ENCODE peak calls at places on chromosomes 3 and 15, in six cellular contexts. E is substantia nigra; P is fibroblast of gingiva; T is A172; I is effector CD4-positive, alpha-beta T cell; D is neural crest cell. K is an unnamed sample.

GRCh38 chr3:23547905-23548304 is 257.9 kb upstream of the UBE2E1 start:
- DNase-seq in E (no peak), P (no peak), T (no peak), I (no peak), D (no peak), K (no peak)

GRCh38 chr15:33912326-33912725 is 56.0 kb upstream of the CHRM5 start:
- DNase-seq in E (no peak), P (no peak), T (no peak), I (no peak), D (no peak), K (no peak)

GRCh38 chr3:185825639-185826481 is 1.0 kb upstream of the IGF2BP2 start:
- DNase-seq in E (no peak), P (no peak), T (no peak), I (no peak), D (peak), K (peak)

GRCh38 chr15:96500491-96500890 is 170.0 kb downstream of the NR2F2 start:
- DNase-seq in E (no peak), P (no peak), T (no peak), I (no peak), D (no peak), K (no peak)

GRCh38 chr15:90513448-90513847 is 16.3 kb upstream of the CRTC3 start:
- DNase-seq in E (no peak), P (no peak), T (no peak), I (no peak), D (no peak), K (no peak)

GRCh38 chr3:191681198-191681597 is 220.2 kb downstream of the PYDC2 start:
- DNase-seq in E (no peak), P (no peak), T (no peak), I (no peak), D (no peak), K (no peak)

GRCh38 chr3:8578282-8578681 is 66.3 kb downstream of the SSUH2 start:
- DNase-seq in E (no peak), P (no peak), T (no peak), I (no peak), D (no peak), K (no peak)

GRCh38 chr3:113287818-113288648 is 76.7 kb downstream of the BOC start:
- DNase-seq in E (no peak), P (peak), T (peak), I (peak), D (peak), K (peak)

GRCh38 chr3:56783644-56784451 is 17.9 kb downstream of the ARHGEF3 start:
- DNase-seq in E (peak), P (peak), T (peak), I (peak), D (no peak), K (peak)

GRCh38 chr3:73954506-73954905 is 329.8 kb upstream of the PDZRN3 start:
- DNase-seq in E (no peak), P (no peak), T (no peak), I (no peak), D (no peak), K (no peak)

GRCh38 chr3:39605837-39606236 is 138.4 kb downstream of the MOBP start:
- DNase-seq in E (no peak), P (no peak), T (no peak), I (no peak), D (no peak), K (no peak)

GRCh38 chr3:48709051-48709461 is 8.0 kb downstream of the IP6K2 start:
- DNase-seq in E (no peak), P (peak), T (peak), I (no peak), D (no peak), K (peak)